ENCODE peak calls at places on chromosomes 2 and 18, in five cellular contexts. F, T, P, X and O are unnamed samples.

GRCh38 chr2:79723830-79724229 is 211.0 kb downstream of the CTNNA2 start:
- DNase-seq in F (no peak), T (no peak), P (no peak), X (no peak), O (peak)

GRCh38 chr18:32530947-32531651 is 60.4 kb upstream of the GAREM1 start:
- DNase-seq in F (no peak), T (no peak), P (no peak), X (no peak), O (peak)

GRCh38 chr2:219281588-219281987 is 2.4 kb downstream of the DNAJB2 start:
- DNase-seq in F (no peak), T (no peak), P (no peak), X (peak), O (no peak)

GRCh38 chr2:72040629-72041403 is 106.8 kb downstream of the CYP26B1 start:
- DNase-seq in F (no peak), T (no peak), P (no peak), X (peak), O (no peak)

GRCh38 chr2:39481611-39482010 is 44.5 kb upstream of the MAP4K3 start:
- DNase-seq in F (no peak), T (no peak), P (no peak), X (no peak), O (peak)

GRCh38 chr2:37020212-37020886 is 54.0 kb upstream of the STRN start:
- DNase-seq in F (no peak), T (no peak), P (no peak), X (peak), O (peak)

GRCh38 chr2:206435738-206436137 is 7.6 kb upstream of the ADAM23 start:
- DNase-seq in F (no peak), T (no peak), P (no peak), X (no peak), O (no peak)

GRCh38 chr2:231795525-231796327 is 9.5 kb downstream of the COPS7B start:
- DNase-seq in F (no peak), T (no peak), P (no peak), X (peak), O (peak)

GRCh38 chr2:85175369-85176299 is 42.4 kb downstream of the TCF7L1 start:
- DNase-seq in F (no peak), T (no peak), P (no peak), X (peak), O (peak)

GRCh38 chr18:675307-675706 is 17.9 kb downstream of the TYMS start:
- DNase-seq in F (no peak), T (no peak), P (no peak), X (no peak), O (no peak)

GRCh38 chr18:76374330-76375281 is 120.4 kb downstream of the ZNF516 start:
- DNase-seq in F (no peak), T (no peak), P (no peak), X (no peak), O (no peak)

GRCh38 chr2:143426296-143426695 is 297.1 kb downstream of the ARHGAP15 start:
- DNase-seq in F (no peak), T (no peak), P (no peak), X (no peak), O (peak)

GRCh38 chr2:76953733-76954347 is 568.3 kb downstream of the LRRTM4 start:
- DNase-seq in F (peak), T (peak), P (no peak), X (peak), O (peak)

GRCh38 chr2:219009294-219009693 is 16.1 kb upstream of the CRYBA2 start:
- DNase-seq in F (no peak), T (no peak), P (no peak), X (no peak), O (no peak)

GRCh38 chr2:171741189-171741588 is 53.9 kb downstream of the DYNC1I2 start:
- DNase-seq in F (no peak), T (no peak), P (no peak), X (no peak), O (peak)

GRCh38 chr18:42620585-42620984 is 494.9 kb downstream of the RIT2 start:
- DNase-seq in F (no peak), T (no peak), P (no peak), X (no peak), O (no peak)

GRCh38 chr18:71327443-71328120 is 1038.7 kb downstream of the SOCS6 start:
- DNase-seq in F (no peak), T (no peak), P (no peak), X (no peak), O (no peak)

GRCh38 chr2:238973038-238973772 is 125.3 kb downstream of the TWIST2 start:
- DNase-seq in F (no peak), T (no peak), P (no peak), X (no peak), O (peak)

GRCh38 chr2:232028631-232029030 is 67.1 kb downstream of the DIS3L2 start:
- DNase-seq in F (no peak), T (no peak), P (no peak), X (no peak), O (peak)

GRCh38 chr2:100518801-100519200 is 44.0 kb upstream of the PDCL3 start:
- DNase-seq in F (no peak), T (no peak), P (no peak), X (no peak), O (no peak)

GRCh38 chr2:105510761-105511669 is 112.2 kb upstream of the FHL2 start:
- DNase-seq in F (no peak), T (no peak), P (no peak), X (peak), O (peak)

GRCh38 chr2:105519516-105519915 is 120.7 kb upstream of the FHL2 start:
- DNase-seq in F (no peak), T (no peak), P (no peak), X (no peak), O (no peak)

GRCh38 chr2:105518897-105519296 is 120.0 kb upstream of the FHL2 start:
- DNase-seq in F (no peak), T (no peak), P (no peak), X (peak), O (no peak)

GRCh38 chr2:105517814-105518705 is 119.2 kb upstream of the FHL2 start:
- DNase-seq in F (no peak), T (no peak), P (no peak), X (no peak), O (no peak)

DNA sequence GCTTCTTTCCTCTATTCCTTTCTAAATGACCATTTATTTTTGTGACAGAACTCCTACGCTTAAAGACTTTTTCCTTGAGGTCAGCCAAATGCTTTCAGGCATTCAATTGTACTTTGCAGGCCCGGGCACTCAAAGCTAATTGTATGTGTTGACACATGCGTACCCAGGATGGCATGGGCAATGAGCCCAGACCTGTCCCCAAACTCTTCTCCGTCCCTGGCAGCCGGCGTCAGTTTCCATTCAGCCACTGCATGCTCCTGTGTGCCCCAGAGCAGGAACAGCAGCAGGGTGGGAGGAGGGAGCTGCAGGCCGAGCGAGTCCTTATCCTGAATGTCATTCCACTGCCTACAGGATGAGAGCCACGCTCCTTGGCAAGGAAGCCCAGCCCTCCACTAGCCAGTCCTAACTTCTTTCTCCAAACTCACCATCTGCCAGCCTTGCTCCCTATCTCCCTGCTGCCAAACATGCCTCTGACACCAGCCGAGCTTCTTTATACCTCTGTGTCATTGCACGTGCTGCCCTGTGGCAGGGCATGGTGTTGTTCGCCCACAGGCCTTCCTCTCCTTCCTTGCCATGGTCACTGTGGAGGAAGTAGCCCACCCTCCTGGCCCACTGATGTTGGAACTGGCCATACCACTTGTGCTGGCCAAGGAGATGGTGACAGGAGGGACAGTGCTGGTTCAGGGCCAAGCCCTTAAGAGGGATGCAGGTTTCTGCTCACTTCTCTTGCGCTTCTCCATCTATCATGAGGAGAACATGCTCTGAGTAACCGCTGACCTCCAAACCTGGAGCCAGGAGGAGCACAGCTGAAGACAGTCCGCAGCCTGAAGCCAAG is 116.9 kb upstream of the FHL2 start:
- DNase-seq in F (no peak), T (no peak), P (no peak), X (no peak), O (no peak)
- H3K4me2 ChIP-seq in F (no peak), T (no peak), P (no peak), X (no peak), O (no peak)

DNA sequence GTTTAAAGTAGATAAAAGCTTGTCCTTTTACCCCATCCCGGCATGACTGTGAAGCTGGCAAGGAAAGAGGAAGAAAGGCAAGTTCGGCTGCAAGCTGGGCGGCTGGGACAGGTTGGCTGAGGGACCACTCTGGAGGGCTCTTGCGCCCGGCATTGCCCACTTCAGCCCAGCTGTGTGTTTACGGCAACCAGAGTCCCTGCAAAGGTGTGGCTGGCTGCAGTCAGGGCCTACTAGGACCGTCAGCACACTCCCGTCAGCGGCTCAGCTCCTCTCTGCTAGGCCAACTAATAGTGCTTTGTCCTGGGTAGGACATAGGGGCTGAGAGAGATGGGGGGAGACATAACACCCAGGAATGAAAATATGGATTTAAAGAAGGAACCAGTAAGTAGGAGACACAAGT is 11.7 kb upstream of the SAP130 start:
- DNase-seq in F (no peak), T (no peak), P (no peak), X (no peak), O (no peak)
- H2BK5ac ChIP-seq in F (no peak), T (no peak), P (no peak), X (no peak), O (no peak)

GRCh38 chr2:21453728-21454127 is 330.0 kb downstream of the TDRD15 start:
- DNase-seq in F (no peak), T (no peak), P (no peak), X (no peak), O (peak)
- H3K4me2 ChIP-seq in F (no peak), T (no peak), P (no peak), X (no peak), O (peak)

GRCh38 chr2:40546792-40547191 is 94.9 kb upstream of the SLC8A1 start:
- DNase-seq in F (no peak), T (no peak), P (no peak), X (no peak), O (no peak)

GRCh38 chr2:40544072-40544471 is 92.2 kb upstream of the SLC8A1 start:
- DNase-seq in F (no peak), T (no peak), P (no peak), X (no peak), O (no peak)

GRCh38 chr2:40545645-40546044 is 93.8 kb upstream of the SLC8A1 start:
- DNase-seq in F (no peak), T (no peak), P (no peak), X (no peak), O (no peak)

GRCh38 chr2:40540026-40540425 is 88.1 kb upstream of the SLC8A1 start:
- DNase-seq in F (no peak), T (no peak), P (no peak), X (no peak), O (no peak)

GRCh38 chr2:40543381-40543780 is 91.5 kb upstream of the SLC8A1 start:
- DNase-seq in F (no peak), T (no peak), P (no peak), X (peak), O (no peak)
- H2BK5ac ChIP-seq in F (no peak), T (no peak), P (no peak), X (no peak), O (no peak)

DNA sequence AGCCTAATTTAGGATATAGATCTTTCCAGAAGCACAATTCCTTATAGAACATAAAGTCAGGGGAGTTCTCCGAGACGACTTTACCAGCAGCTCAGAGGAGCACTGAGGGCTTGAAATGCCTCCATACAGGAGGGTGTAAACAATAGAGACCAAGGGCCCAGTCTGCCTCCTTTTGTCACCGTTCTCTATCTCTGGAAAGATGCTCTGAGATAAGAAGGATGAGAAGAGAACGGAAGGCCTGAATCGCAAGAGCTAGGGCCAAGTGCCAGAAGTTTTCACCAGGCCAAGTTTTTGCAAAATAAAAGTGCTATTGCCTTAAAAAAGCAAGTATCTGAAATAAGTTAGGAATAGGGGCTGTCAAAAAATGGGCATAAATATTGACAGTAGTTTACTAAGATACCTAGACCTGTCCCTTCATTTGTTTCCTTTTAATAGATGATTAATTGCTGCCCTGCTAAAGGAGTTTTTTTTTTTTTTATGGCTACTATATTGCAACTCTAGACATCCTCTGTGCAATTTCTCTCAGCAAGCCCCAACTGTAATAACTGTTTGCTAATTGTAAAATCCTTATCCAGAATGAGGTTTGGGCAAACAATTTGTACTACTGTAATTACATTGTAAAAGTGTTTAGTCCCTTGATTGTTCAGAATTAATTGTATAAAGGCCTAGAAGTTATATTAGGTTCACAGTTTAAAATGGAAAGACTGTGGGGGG is 3.9 kb upstream of the MEIS1 start:
- DNase-seq in F (no peak), T (no peak), P (no peak), X (peak), O (no peak)
- H3K4me2 ChIP-seq in F (no peak), T (no peak), P (no peak), X (no peak), O (peak)

DNA sequence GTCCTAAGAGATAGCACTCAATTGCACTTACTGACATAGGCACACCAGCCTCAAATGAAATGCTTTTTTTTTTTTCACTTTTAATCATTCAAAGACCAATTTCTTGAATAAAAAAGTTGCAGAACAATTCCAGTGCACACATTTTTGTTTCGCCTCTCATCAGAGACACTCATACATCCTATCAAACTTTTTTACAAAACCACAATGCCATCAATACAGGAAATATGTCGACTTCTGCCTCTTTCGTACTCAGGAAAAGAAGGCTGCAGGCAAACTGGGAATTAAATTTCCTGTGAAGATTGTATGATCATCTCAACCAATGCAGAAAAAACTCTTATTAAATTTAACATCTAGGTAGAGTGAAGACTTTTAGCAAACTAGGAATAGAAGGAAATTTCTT is 112.4 kb downstream of the DNER start:
- DNase-seq in F (no peak), T (no peak), P (no peak), X (no peak), O (no peak)
- H2BK5ac ChIP-seq in F (no peak), T (no peak), P (no peak), X (no peak), O (no peak)